ENCODE peak calls at places on chromosomes 4 and X, in five cellular contexts. One of them, this sample, is unnamed.

GRCh38 chr4:112895785-112896184 is 153.7 kb upstream of the ANK2 start:
- DNase-seq in iris pigment epithelial cell: peak
- DNase-seq in GM03348: no peak
- DNase-seq in GM10248: no peak
- DNase-seq in H4: no peak
- DNase-seq in this sample: no peak

GRCh38 chr4:176238819-176239218 is 30.2 kb downstream of the ASB5 start:
- DNase-seq in GM10248: no peak
- DNase-seq in H4: peak
- DNase-seq in iris pigment epithelial cell: peak
- DNase-seq in GM03348: no peak
- DNase-seq in this sample: no peak

GRCh38 chrX:19566359-19567141 is 51.2 kb upstream of the MAP3K15 start:
- DNase-seq in GM03348: no peak
- DNase-seq in iris pigment epithelial cell: peak
- DNase-seq in GM10248: no peak
- DNase-seq in H4: peak
- DNase-seq in this sample: peak

GRCh38 chr4:76752911-76753494 is 144.9 kb downstream of the SOWAHB start:
- DNase-seq in iris pigment epithelial cell: peak
- DNase-seq in GM10248: no peak
- DNase-seq in GM03348: peak
- DNase-seq in H4: peak
- DNase-seq in this sample: peak

GRCh38 chrX:151370906-151371305 is 26.1 kb upstream of the VMA21 start:
- DNase-seq in GM10248: no peak
- DNase-seq in H4: no peak
- DNase-seq in GM03348: peak
- DNase-seq in iris pigment epithelial cell: no peak
- DNase-seq in this sample: no peak

GRCh38 chr4:47652092-47652491 is 167.0 kb downstream of the ATP10D start:
- DNase-seq in GM10248: no peak
- DNase-seq in iris pigment epithelial cell: no peak
- DNase-seq in H4: no peak
- DNase-seq in GM03348: no peak
- DNase-seq in this sample: no peak

GRCh38 chr4:115357767-115358166 is 244.3 kb upstream of the NDST4 start:
- DNase-seq in GM03348: no peak
- DNase-seq in H4: no peak
- DNase-seq in GM10248: no peak
- DNase-seq in iris pigment epithelial cell: no peak
- DNase-seq in this sample: no peak

GRCh38 chr4:24067781-24068193 is 177.9 kb upstream of the PPARGC1A start:
- DNase-seq in GM10248: no peak
- DNase-seq in H4: peak
- DNase-seq in iris pigment epithelial cell: peak
- DNase-seq in GM03348: no peak
- DNase-seq in this sample: peak

GRCh38 chrX:49039598-49040375 is 3.4 kb downstream of the TFE3 start:
- DNase-seq in GM03348: peak
- DNase-seq in H4: peak
- DNase-seq in iris pigment epithelial cell: peak
- DNase-seq in GM10248: no peak
- DNase-seq in this sample: peak

GRCh38 chr4:152536545-152537182 is 772 bp upstream of the FBXW7 start:
- DNase-seq in GM10248: no peak
- DNase-seq in H4: peak
- DNase-seq in GM03348: peak
- DNase-seq in iris pigment epithelial cell: peak
- DNase-seq in this sample: peak

GRCh38 chr4:156476359-156476758 is 495.2 kb downstream of the PDGFC start:
- DNase-seq in GM10248: no peak
- DNase-seq in GM03348: peak
- DNase-seq in H4: peak
- DNase-seq in iris pigment epithelial cell: peak
- DNase-seq in this sample: peak

GRCh38 chr4:118740869-118741268 is 55.7 kb downstream of the METTL14 start:
- DNase-seq in GM10248: no peak
- DNase-seq in iris pigment epithelial cell: no peak
- DNase-seq in GM03348: no peak
- DNase-seq in H4: peak
- DNase-seq in this sample: no peak